ENCODE peak calls at places on chromosomes 7 and 10, in ten cellular contexts. Q is Panc1; N is astrocyte of the hippocampus; V is D721Med; Z is GM10248; X is activated naive CD4-positive, alpha-beta T cell treated with Interleukin-2 at 50 U/mL for 16 hours; S is IMR-90; T is adrenal gland; J is DMS153; P is natural killer cell treated with Interleukin-12 subunit alpha and Interleukin-12 subunit beta and Interleukin-15 and Interleukin-18, amount 100 ng/mL, for 72 hours. M is an unnamed sample.
A peak's percentile ranks its signal among the peaks of the same experiment; 100 is the strongest.

GRCh38 chr10:128096486-128097199 is 29.6 kb downstream of the MKI67 start:
- DNase-seq in Q (no peak), N (no peak), V (no peak), Z (no peak), X (no peak), S (no peak), T (no peak), J (no peak), P (no peak), M (no peak)

GRCh38 chr7:97506728-97507127 is 225.2 kb upstream of the TAC1 start:
- DNase-seq in Q (no peak), N (no peak), V (no peak), Z (no peak), X (no peak), S (no peak), T (no peak), J (no peak), P (no peak), M (no peak)

GRCh38 chr10:17286562-17287089 is 58.6 kb downstream of the VIM start:
- DNase-seq in Q (no peak), N (no peak), V (no peak), Z (no peak), X (no peak), S (no peak), T (no peak), J (no peak), P (no peak), M (no peak)

GRCh38 chr7:41134242-41134872 is 568.5 kb downstream of the INHBA start:
- DNase-seq in Q (no peak), N (peak; percentile 31), V (no peak), Z (peak; percentile 34), X (no peak), S (peak; percentile 55), T (no peak), J (no peak), P (no peak), M (no peak)

GRCh38 chr10:92848037-92848440 is 281 bp upstream of the EXOC6 start:
- DNase-seq in Q (no peak), N (no peak), V (no peak), Z (no peak), X (no peak), S (no peak), T (no peak), J (no peak), P (no peak), M (no peak)

GRCh38 chr7:148395990-148396716 is 194.4 kb upstream of the C7orf33 start:
- DNase-seq in Q (no peak), N (peak; percentile 46), V (no peak), Z (no peak), X (no peak), S (no peak), T (no peak), J (no peak), P (no peak), M (no peak)

GRCh38 chr10:124734311-124735166 is 9.6 kb downstream of the FAM53B start:
- DNase-seq in Q (no peak), N (no peak), V (no peak), Z (no peak), X (peak; percentile 27), S (no peak), T (peak; percentile 47), J (no peak), P (no peak), M (no peak)

GRCh38 chr7:52168085-52168484 is 851.5 kb upstream of the COBL start:
- DNase-seq in Q (no peak), N (no peak), V (no peak), Z (no peak), X (no peak), S (no peak), T (no peak), J (no peak), P (no peak), M (no peak)

GRCh38 chr10:133098426-133099124 is 10.9 kb downstream of the ADGRA1 start:
- DNase-seq in Q (no peak), N (no peak), V (no peak), Z (no peak), X (no peak), S (no peak), T (no peak), J (no peak), P (no peak), M (no peak)

GRCh38 chr10:33122014-33122788 is 164.2 kb upstream of the ITGB1 start:
- DNase-seq in Q (no peak), N (peak; percentile 95), V (no peak), Z (no peak), X (no peak), S (peak; percentile 94), T (no peak), J (no peak), P (no peak), M (no peak)

GRCh38 chr7:45579386-45579785 is 5.2 kb downstream of the ADCY1 start:
- DNase-seq in Q (no peak), N (no peak), V (no peak), Z (no peak), X (no peak), S (no peak), T (no peak), J (no peak), P (no peak), M (no peak)

GRCh38 chr10:96998329-96998888 is 166.3 kb downstream of the LCOR start:
- DNase-seq in Q (no peak), N (peak; percentile 93), V (no peak), Z (no peak), X (no peak), S (peak; percentile 87), T (no peak), J (no peak), P (no peak), M (no peak)

GRCh38 chr7:158863611-158864506 is 7.5 kb downstream of the DYNC2I1 start:
- DNase-seq in Q (no peak), N (peak; percentile 62), V (no peak), Z (peak; percentile 67), X (peak; percentile 32), S (peak; percentile 60), T (peak; percentile 90), J (peak; percentile 22), P (peak; percentile 68), M (peak; percentile 41)

GRCh38 chr7:103972779-103973434 is 16.6 kb downstream of the RELN start:
- DNase-seq in Q (no peak), N (no peak), V (no peak), Z (no peak), X (no peak), S (no peak), T (no peak), J (no peak), P (no peak), M (no peak)

GRCh38 chr7:104958278-104958903 is 55.6 kb upstream of the KMT2E start:
- DNase-seq in Q (no peak), N (no peak), V (peak; percentile 28), Z (no peak), X (no peak), S (peak; percentile 81), T (no peak), J (no peak), P (no peak), M (no peak)

GRCh38 chr7:30707391-30708351 is 25.4 kb upstream of the CRHR2 start:
- DNase-seq in Q (no peak), N (no peak), V (no peak), Z (no peak), X (no peak), S (no peak), T (no peak), J (no peak), P (no peak), M (no peak)

GRCh38 chr10:6737758-6738463 is 157.8 kb upstream of the PRKCQ start:
- DNase-seq in Q (no peak), N (peak; percentile 51), V (no peak), Z (no peak), X (no peak), S (peak; percentile 77), T (no peak), J (no peak), P (no peak), M (no peak)